ENCODE peak calls at places on chromosomes 13 and 19, in nine cellular contexts. B is EL; W is stimulated activated CD4-positive, alpha-beta T cell treated with anti-CD3 and anti-CD28 coated beads, TNF-alpha, amount 100 ng/mL, for 1 hour; I is NK-92 treated with Interleukin-12 subunit alpha and Interleukin-12 subunit beta, amount 100 ng/mL, for 24 hours; C is effector CD4-positive, alpha-beta T cell; O is AG04450; L is HT1080; T is activated naive CD8-positive, alpha-beta T cell treated with anti-CD3 and anti-CD28 coated beads, Interleukin-2, amount 50 U/mL, for 16 hours; U is CD8-positive, alpha-beta memory T cell. E is an unnamed sample.

GRCh38 chr13:77563110-77563509 is 27.6 kb downstream of the SCEL start:
- DNase-seq in B (no peak), W (no peak), I (no peak), C (no peak), O (no peak), L (peak; percentile 12), T (no peak), U (no peak), E (no peak)

GRCh38 chr19:53467138-53467502 is 413 bp upstream of the ZNF813 start:
- DNase-seq in B (no peak), W (no peak), I (no peak), C (no peak), O (no peak), L (no peak), T (no peak), U (no peak), E (no peak)

GRCh38 chr19:4524808-4525562 is 6.7 kb upstream of the PLIN4 start:
- DNase-seq in B (peak; percentile 46), W (peak; percentile 41), I (peak; percentile 54), C (peak; percentile 61), O (no peak), L (peak; percentile 21), T (peak; percentile 34), U (peak; percentile 72), E (peak; percentile 33)

GRCh38 chr13:113318956-113319355 is 21.9 kb downstream of the LAMP1 start:
- DNase-seq in B (no peak), W (no peak), I (no peak), C (no peak), O (no peak), L (no peak), T (no peak), U (no peak), E (no peak)

GRCh38 chr13:107563099-107563925 is 652.0 kb downstream of the LIG4 start:
- DNase-seq in B (no peak), W (no peak), I (no peak), C (no peak), O (no peak), L (no peak), T (no peak), U (no peak), E (no peak)

GRCh38 chr13:94431569-94431968 is 47.9 kb downstream of the DCT start:
- DNase-seq in B (no peak), W (no peak), I (no peak), C (no peak), O (no peak), L (no peak), T (no peak), U (no peak), E (no peak)

GRCh38 chr19:38726284-38726673 is 18.0 kb downstream of the CAPN12 start:
- DNase-seq in B (no peak), W (no peak), I (no peak), C (no peak), O (no peak), L (no peak), T (no peak), U (no peak), E (no peak)

GRCh38 chr13:38538412-38538811 is 148.5 kb upstream of the FREM2 start:
- DNase-seq in B (no peak), W (no peak), I (no peak), C (no peak), O (no peak), L (no peak), T (no peak), U (no peak), E (no peak)

GRCh38 chr19:10449037-10449436 is 28.7 kb downstream of the PDE4A start:
- DNase-seq in B (no peak), W (no peak), I (no peak), C (no peak), O (no peak), L (no peak), T (no peak), U (no peak), E (no peak)

GRCh38 chr13:48153186-48153585 is 58.3 kb upstream of the MED4 start:
- DNase-seq in B (no peak), W (no peak), I (no peak), C (no peak), O (no peak), L (no peak), T (no peak), U (no peak), E (no peak)

GRCh38 chr13:49347650-49348385 is 96.0 kb downstream of the CAB39L start:
- DNase-seq in B (no peak), W (no peak), I (no peak), C (no peak), O (no peak), L (no peak), T (no peak), U (no peak), E (no peak)

GRCh38 chr19:48672994-48673393 is at the start of gene NTN5:
- DNase-seq in B (no peak), W (no peak), I (no peak), C (no peak), O (no peak), L (no peak), T (no peak), U (no peak), E (no peak)

GRCh38 chr19:38389101-38389925 is 816 bp downstream of the SPRED3 start:
- DNase-seq in B (peak; percentile 87), W (no peak), I (no peak), C (no peak), O (peak; percentile 30), L (peak; percentile 81), T (no peak), U (no peak), E (peak; percentile 40)

GRCh38 chr13:40769970-40770369 is 1.0 kb downstream of the MRPS31 start:
- DNase-seq in B (no peak), W (no peak), I (no peak), C (no peak), O (no peak), L (no peak), T (no peak), U (no peak), E (no peak)

GRCh38 chr19:45817725-45818301 is 2.7 kb upstream of the RSPH6A start:
- DNase-seq in B (peak; percentile 20), W (no peak), I (no peak), C (no peak), O (no peak), L (no peak), T (no peak), U (peak; percentile 51), E (no peak)

GRCh38 chr19:7294571-7295212 is 478 bp upstream of the INSR start:
- DNase-seq in B (peak; percentile 36), W (no peak), I (no peak), C (no peak), O (no peak), L (no peak), T (no peak), U (no peak), E (no peak)

GRCh38 chr13:36713842-36714241 is 40.0 kb downstream of the SERTM1 start:
- DNase-seq in B (no peak), W (no peak), I (no peak), C (no peak), O (no peak), L (no peak), T (no peak), U (no peak), E (no peak)

GRCh38 chr19:46626441-46626840 is 1.6 kb upstream of the PTGIR start:
- DNase-seq in B (no peak), W (no peak), I (no peak), C (no peak), O (no peak), L (no peak), T (no peak), U (no peak), E (no peak)

GRCh38 chr13:40189885-40190655 is 476.4 kb downstream of the FOXO1 start:
- DNase-seq in B (no peak), W (no peak), I (no peak), C (no peak), O (no peak), L (no peak), T (no peak), U (no peak), E (no peak)